ENCODE peak calls at places on chromosomes 12 and 14, in four cellular contexts. U is transverse colon, W is ovary, H is fibroblast of mammary gland. G is an unnamed sample.

GRCh38 chr12:120982659-120983058 is 4.3 kb downstream of the HNF1A start:
- DNase-seq in H (no peak), W (no peak), U (no peak), G (no peak)

GRCh38 chr14:30808576-30808975 is 65.8 kb upstream of the COCH start:
- DNase-seq in U (no peak), H (peak), W (no peak), G (no peak)

GRCh38 chr12:89051065-89051677 is 301.1 kb downstream of the DUSP6 start:
- DNase-seq in U (no peak), H (peak), W (no peak), G (no peak)

GRCh38 chr14:92589213-92589852 is 75.8 kb downstream of the RIN3 start:
- DNase-seq in U (no peak), H (peak), W (no peak), G (peak)

GRCh38 chr14:72736791-72737559 is 156.9 kb downstream of the DPF3 start:
- DNase-seq in U (no peak), W (no peak), H (peak), G (no peak)

GRCh38 chr12:113346387-113346786 is 11.5 kb upstream of the SLC8B1 start:
- DNase-seq in H (no peak), W (no peak), U (no peak), G (no peak)

GRCh38 chr12:18492372-18493025 is 231.2 kb downstream of the PIK3C2G start:
- DNase-seq in U (no peak), W (no peak), H (peak), G (no peak)

GRCh38 chr12:56034586-56035332 is 7.0 kb upstream of the RPS26 start:
- DNase-seq in H (no peak), W (no peak), U (no peak), G (no peak)

GRCh38 chr12:88896958-88897357 is 316.7 kb upstream of the KITLG start:
- DNase-seq in H (peak), W (no peak), U (no peak), G (no peak)

GRCh38 chr12:563250-563781 is 99.9 kb downstream of the NINJ2 start:
- DNase-seq in H (no peak), W (no peak), U (no peak), G (no peak)

GRCh38 chr12:130014485-130014807 is 110.6 kb upstream of the TMEM132D start:
- DNase-seq in H (no peak), U (no peak), W (no peak), G (no peak)

GRCh38 chr12:67991158-67991557 is 1.9 kb downstream of the IFNG-AS1 start:
- DNase-seq in H (no peak), U (peak), W (no peak), G (no peak)

GRCh38 chr12:119729871-119730270 is 61.9 kb downstream of the PRKAB1 start:
- DNase-seq in W (no peak), H (no peak), U (no peak), G (no peak)

GRCh38 chr14:100540141-100540925 is 46.9 kb downstream of the BEGAIN start:
- DNase-seq in W (peak), U (no peak), H (no peak), G (peak)

GRCh38 chr14:95530461-95531170 is 4.2 kb upstream of the GLRX5 start:
- DNase-seq in U (no peak), W (no peak), H (no peak), G (no peak)

GRCh38 chr12:12456637-12457036 is 99.8 kb downstream of the BORCS5 start:
- DNase-seq in W (no peak), H (peak), U (no peak), G (no peak)

GRCh38 chr14:57244103-57244502 is 24.6 kb downstream of the EXOC5 start:
- DNase-seq in W (no peak), U (no peak), H (peak), G (no peak)

GRCh38 chr14:90513151-90514014 is 116.6 kb downstream of the CALM1 start:
- DNase-seq in W (no peak), H (no peak), U (peak), G (peak)

GRCh38 chr12:6955462-6956331 is 4.5 kb downstream of the PTPN6 start:
- DNase-seq in H (no peak), W (no peak), U (peak), G (peak)

GRCh38 chr12:126247936-126248335 is 1182.7 kb downstream of the AACS start:
- DNase-seq in H (no peak), W (no peak), U (no peak), G (no peak)

GRCh38 chr14:36212987-36213386 is 36.5 kb upstream of the PTCSC3 start:
- DNase-seq in W (no peak), H (no peak), U (no peak), G (no peak)

GRCh38 chr14:36212577-36212976 is 36.1 kb upstream of the PTCSC3 start:
- DNase-seq in W (no peak), H (no peak), U (no peak), G (no peak)

GRCh38 chr14:36208690-36209278 is 32.3 kb upstream of the PTCSC3 start:
- DNase-seq in W (no peak), H (no peak), U (no peak), G (no peak)

GRCh38 chr14:36204674-36205073 is 28.2 kb upstream of the PTCSC3 start:
- DNase-seq in U (no peak), W (no peak), H (no peak), G (no peak)

DNA sequence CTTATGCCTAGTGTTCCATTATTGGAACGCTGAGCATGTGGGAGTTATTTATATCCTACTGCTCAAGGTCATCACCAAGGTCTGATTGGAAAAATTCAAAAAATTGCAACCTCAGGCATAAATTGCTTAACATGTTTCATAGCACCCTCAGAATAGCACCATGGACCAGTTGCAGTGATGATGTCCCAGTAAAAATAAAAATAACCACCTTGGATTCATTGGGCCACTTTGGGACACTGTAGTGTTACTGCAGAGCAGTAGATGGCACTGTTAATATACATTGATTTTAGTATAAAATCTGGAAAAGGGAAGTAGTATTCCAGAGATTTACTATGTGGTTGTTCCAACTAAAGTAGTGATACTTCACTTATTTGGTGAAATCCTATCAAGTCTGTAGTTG is 31.0 kb upstream of the PTCSC3 start:
- DNase-seq in H (peak), W (no peak), U (no peak), G (no peak)
- TF ChIP-seq CTCF in H (peak), W (no peak), U (peak), G (no peak)

GRCh38 chr12:2284857-2285256 is 232.1 kb downstream of the CACNA1C start:
- DNase-seq in H (peak), U (peak), W (peak), G (peak)
- H3K4me3 ChIP-seq in H (no peak), U (no peak), W (no peak), G (no peak)

GRCh38 chr14:93788307-93788556 is at the start of gene PRIMA1:
- DNase-seq in H (no peak), W (no peak), U (no peak), G (no peak)

GRCh38 chr14:93790966-93791365 is 2.7 kb upstream of the PRIMA1 start:
- DNase-seq in U (no peak), W (no peak), H (no peak), G (peak)

GRCh38 chr14:93788557-93789365 is 476 bp upstream of the PRIMA1 start:
- DNase-seq in U (peak), W (peak), H (peak), G (peak)

GRCh38 chr14:93787465-93788306 is 599 bp downstream of the PRIMA1 start:
- DNase-seq in H (no peak), U (no peak), W (no peak), G (no peak)

DNA sequence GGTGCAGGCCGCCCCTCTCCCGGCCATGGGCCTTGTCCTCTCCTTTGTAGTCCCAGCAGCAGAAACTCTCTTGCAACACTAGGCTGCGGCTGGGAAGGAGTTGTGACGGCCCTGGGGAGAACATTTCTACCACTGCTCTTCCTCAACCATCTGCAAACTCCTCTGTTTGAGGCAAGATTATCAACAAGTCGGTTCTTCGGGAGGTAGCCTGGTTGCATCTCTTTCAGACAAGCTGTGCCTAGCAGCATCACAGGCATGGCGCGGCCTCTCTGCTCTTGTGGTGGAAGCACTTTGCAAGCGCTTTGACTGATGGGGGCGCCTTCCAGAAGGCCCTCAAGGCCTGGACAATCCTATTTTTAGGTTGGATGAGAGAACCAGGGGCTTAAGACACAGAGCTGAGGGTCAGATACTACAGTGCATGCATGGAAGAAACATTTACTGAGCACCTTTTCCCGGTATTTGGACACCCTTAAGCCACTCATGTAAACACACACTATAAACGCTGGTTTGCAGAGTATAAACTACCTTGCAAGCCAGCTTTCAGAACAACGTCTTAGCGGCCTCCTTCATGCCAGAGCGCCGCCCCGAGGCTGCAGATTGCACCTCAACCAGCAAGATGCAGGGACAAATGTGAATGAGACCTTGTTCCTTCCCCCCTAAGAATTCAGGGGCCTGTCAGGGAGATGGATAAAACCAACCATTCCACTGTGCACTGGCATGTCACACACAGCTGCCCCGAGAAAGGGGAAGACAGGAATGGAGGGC is 1.3 kb upstream of the PRIMA1 start:
- DNase-seq in H (no peak), U (no peak), W (no peak), G (peak)
- TF ChIP-seq CTCF in H (no peak), U (no peak), W (no peak), G (no peak)

DNA sequence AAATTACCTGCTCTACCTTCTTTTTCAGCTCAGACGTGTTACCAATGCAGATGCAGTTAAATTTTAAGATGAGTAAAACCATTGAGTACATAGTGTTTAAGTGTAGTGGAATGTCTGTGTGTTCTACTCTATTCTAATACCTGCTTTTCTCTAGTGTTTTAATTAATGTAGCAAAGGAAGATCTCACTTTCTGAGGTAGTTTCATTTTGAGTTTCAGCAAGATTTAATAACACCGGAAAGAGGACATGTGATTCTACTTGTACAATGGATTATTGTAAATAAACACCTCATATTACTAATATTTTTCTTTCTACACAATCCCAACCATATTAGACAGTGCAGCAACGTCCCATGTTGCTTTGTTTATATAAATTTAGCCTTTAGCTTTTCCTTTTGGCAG is 315.4 kb downstream of the RAD51B start:
- DNase-seq in H (no peak), U (no peak), W (no peak), G (no peak)
- H3K4me3 ChIP-seq in H (no peak), U (no peak), W (no peak), G (no peak)